ENCODE peak calls at places on chromosomes 13 and 19, in ten cellular contexts. E is H4; O is T-helper 22 cell; A is AG09319; J is GM19239; Y is fibroblast of lung; D is anterior cingulate cortex; F is progenitor cell of endocrine pancreas; U is activated CD8-positive, alpha-beta memory T cell treated with anti-CD3 and anti-CD28 coated beads, Interleukin-2, amount 50 U/mL, for 48 hours; M is T-helper 17 cell. B is an unnamed sample.

GRCh38 chr13:48975101-48975925 is at the start of gene FNDC3A:
- DNase-seq in E (peak; percentile 9), O (peak; percentile 1), A (peak; percentile 16), J (no peak), Y (peak; percentile 68), D (peak; percentile 55), F (peak; percentile 57), U (peak; percentile 60), M (peak; percentile 81), B (no peak)

GRCh38 chr13:75132800-75133695 is 348.9 kb downstream of the TBC1D4 start:
- DNase-seq in E (no peak), O (no peak), A (no peak), J (no peak), Y (no peak), D (no peak), F (no peak), U (no peak), M (no peak), B (no peak)

GRCh38 chr13:77779461-77780272 is 82.2 kb downstream of the SLAIN1 start:
- DNase-seq in E (peak; percentile 26), O (no peak), A (peak; percentile 75), J (no peak), Y (peak; percentile 88), D (no peak), F (no peak), U (no peak), M (no peak), B (no peak)

GRCh38 chr13:52830946-52831345 is 17.5 kb downstream of the PCDH8 start:
- DNase-seq in E (no peak), O (no peak), A (no peak), J (no peak), Y (no peak), D (no peak), F (no peak), U (no peak), M (no peak), B (no peak)

GRCh38 chr13:55432814-55433213 is 1707.9 kb upstream of the PRR20A start:
- DNase-seq in E (no peak), O (no peak), A (no peak), J (no peak), Y (no peak), D (no peak), F (no peak), U (no peak), M (no peak), B (no peak)

GRCh38 chr13:80481589-80481988 is 140.7 kb upstream of the SPRY2 start:
- DNase-seq in E (no peak), O (no peak), A (no peak), J (no peak), Y (no peak), D (no peak), F (no peak), U (no peak), M (no peak), B (no peak)

GRCh38 chr19:8158411-8159074 is 9.2 kb upstream of the FBN3 start:
- DNase-seq in E (peak; percentile 84), O (peak; percentile 6), A (peak; percentile 36), J (peak; percentile 69), Y (peak; percentile 88), D (no peak), F (peak; percentile 38), U (no peak), M (no peak), B (no peak)

GRCh38 chr13:55160911-55161310 is 1979.8 kb upstream of the PRR20A start:
- DNase-seq in E (no peak), O (no peak), A (no peak), J (no peak), Y (no peak), D (no peak), F (no peak), U (no peak), M (no peak), B (no peak)

GRCh38 chr13:49347650-49348385 is 96.0 kb downstream of the CAB39L start:
- DNase-seq in E (no peak), O (no peak), A (no peak), J (no peak), Y (no peak), D (no peak), F (no peak), U (no peak), M (no peak), B (no peak)

GRCh38 chr13:49247722-49248432 is at the start of gene CDADC1:
- DNase-seq in E (peak; percentile 89), O (peak; percentile 69), A (peak; percentile 78), J (peak; percentile 91), Y (peak; percentile 97), D (peak; percentile 86), F (peak; percentile 93), U (peak; percentile 98), M (peak; percentile 70), B (peak; percentile 100)

GRCh38 chr19:3369337-3370213 is 3.2 kb downstream of the NFIC start:
- DNase-seq in E (no peak), O (no peak), A (no peak), J (no peak), Y (peak; percentile 73), D (no peak), F (no peak), U (no peak), M (no peak), B (peak; percentile 80)

GRCh38 chr19:8355631-8356402 is 8.1 kb upstream of the ANGPTL4 start:
- DNase-seq in E (peak; percentile 87), O (no peak), A (peak; percentile 72), J (no peak), Y (peak; percentile 98), D (no peak), F (no peak), U (no peak), M (no peak), B (peak; percentile 80)

GRCh38 chr13:28542804-28543203 is 47.9 kb upstream of the FLT1 start:
- DNase-seq in E (no peak), O (no peak), A (no peak), J (no peak), Y (no peak), D (no peak), F (no peak), U (no peak), M (no peak), B (no peak)

GRCh38 chr13:25018729-25019115 is 77.2 kb upstream of the PABPC3 start:
- DNase-seq in E (no peak), O (no peak), A (no peak), J (no peak), Y (no peak), D (no peak), F (no peak), U (no peak), M (no peak), B (no peak)

GRCh38 chr19:46115396-46116109 is 8.9 kb downstream of the IGFL3 start:
- DNase-seq in E (peak; percentile 82), O (no peak), A (peak; percentile 5), J (peak; percentile 24), Y (peak; percentile 57), D (no peak), F (no peak), U (peak; percentile 67), M (no peak), B (no peak)

GRCh38 chr19:35209646-35210045 is 18.9 kb downstream of the FAM187B start:
- DNase-seq in E (no peak), O (no peak), A (no peak), J (no peak), Y (no peak), D (no peak), F (no peak), U (peak; percentile 32), M (no peak), B (no peak)

GRCh38 chr13:38348890-38349289 is 761 bp upstream of the UFM1 start:
- DNase-seq in E (no peak), O (no peak), A (no peak), J (no peak), Y (no peak), D (no peak), F (no peak), U (no peak), M (no peak), B (no peak)

GRCh38 chr19:17409990-17410389 is 4.6 kb upstream of the BST2 start:
- DNase-seq in E (no peak), O (no peak), A (no peak), J (no peak), Y (peak; percentile 72), D (no peak), F (no peak), U (no peak), M (no peak), B (no peak)

GRCh38 chr13:95168191-95168590 is 133.1 kb downstream of the ABCC4 start:
- DNase-seq in E (no peak), O (no peak), A (no peak), J (no peak), Y (no peak), D (no peak), F (no peak), U (no peak), M (no peak), B (no peak)

B was measured in aorta.